ENCODE peak calls at places on chromosome 21, in six cellular contexts. W, M, T, D, I and C are unnamed samples.

GRCh38 chr21:44548381-44548780 is 2.9 kb downstream of the KRTAP10-2 start:
- DNase-seq in W (no peak), M (no peak), T (no peak), D (no peak), I (no peak), C (no peak)

GRCh38 chr21:36104306-36105300 is 30.3 kb upstream of the CBR3 start:
- DNase-seq in W (peak), M (no peak), T (peak), D (peak), I (peak), C (peak)

GRCh38 chr21:38260426-38260825 is 3.6 kb downstream of the KCNJ15 start:
- DNase-seq in W (no peak), M (no peak), T (no peak), D (no peak), I (no peak), C (no peak)

GRCh38 chr21:45012661-45013270 is 61.6 kb upstream of the ADARB1 start:
- DNase-seq in W (peak), M (no peak), T (no peak), D (peak), I (no peak), C (no peak)

GRCh38 chr21:39610705-39611104 is 2.0 kb upstream of the B3GALT5 start:
- DNase-seq in W (no peak), M (peak), T (peak), D (peak), I (no peak), C (no peak)

GRCh38 chr21:41895643-41896493 is 16.7 kb upstream of the PRDM15 start:
- DNase-seq in W (no peak), M (no peak), T (no peak), D (peak), I (no peak), C (no peak)

GRCh38 chr21:39837861-39838359 is 29.3 kb upstream of the PCP4 start:
- DNase-seq in W (no peak), M (no peak), T (peak), D (peak), I (no peak), C (no peak)

GRCh38 chr21:46180079-46180722 is 4.1 kb downstream of the SPATC1L start:
- DNase-seq in W (no peak), M (no peak), T (no peak), D (no peak), I (no peak), C (no peak)

GRCh38 chr21:28832013-28832714 is 160.5 kb downstream of the LTN1 start:
- DNase-seq in W (peak), M (peak), T (peak), D (peak), I (no peak), C (peak)

GRCh38 chr21:32611471-32611997 is 643 bp downstream of the CFAP298 start:
- DNase-seq in W (peak), M (peak), T (no peak), D (peak), I (no peak), C (peak)

GRCh38 chr21:45415188-45415942 is 10.4 kb downstream of the COL18A1 start:
- DNase-seq in W (no peak), M (no peak), T (no peak), D (no peak), I (no peak), C (no peak)

GRCh38 chr21:27674037-27674436 is 707.1 kb upstream of the ADAMTS5 start:
- DNase-seq in W (peak), M (no peak), T (peak), D (no peak), I (no peak), C (peak)

GRCh38 chr21:20971296-20971921 is 26.8 kb upstream of the NCAM2 start:
- DNase-seq in W (peak), M (peak), T (peak), D (peak), I (no peak), C (peak)

GRCh38 chr21:31878831-31879230 is 6.0 kb downstream of the HUNK start:
- DNase-seq in W (no peak), M (no peak), T (peak), D (no peak), I (no peak), C (no peak)

GRCh38 chr21:45355573-45355972 is 49.4 kb upstream of the COL18A1 start:
- DNase-seq in W (no peak), M (no peak), T (no peak), D (no peak), I (no peak), C (no peak)

GRCh38 chr21:26982767-26983166 is 15.9 kb upstream of the ADAMTS5 start:
- DNase-seq in W (peak), M (no peak), T (peak), D (no peak), I (peak), C (peak)

GRCh38 chr21:26127918-26128317 is 42.7 kb downstream of the APP start:
- DNase-seq in W (peak), M (no peak), T (peak), D (no peak), I (no peak), C (no peak)

GRCh38 chr21:45830221-45830640 is 151.3 kb upstream of the COL6A1 start:
- DNase-seq in W (no peak), M (no peak), T (no peak), D (peak), I (no peak), C (no peak)

GRCh38 chr21:41361786-41362604 is at the start of gene MX2:
- DNase-seq in W (no peak), M (no peak), T (no peak), D (peak), I (peak), C (peak)

GRCh38 chr21:27424601-27425000 is 457.7 kb upstream of the ADAMTS5 start:
- DNase-seq in W (peak), M (no peak), T (peak), D (no peak), I (no peak), C (peak)

GRCh38 chr21:41458121-41458520 is 32.1 kb downstream of the MX1 start:
- DNase-seq in W (no peak), M (no peak), T (no peak), D (no peak), I (no peak), C (no peak)

GRCh38 chr21:15224346-15225086 is 159.7 kb upstream of the NRIP1 start:
- DNase-seq in W (peak), M (no peak), T (peak), D (no peak), I (no peak), C (peak)

GRCh38 chr21:39014751-39015150 is 168.5 kb downstream of the PSMG1 start:
- DNase-seq in W (peak), M (no peak), T (peak), D (no peak), I (no peak), C (peak)

GRCh38 chr21:14943636-14944035 is 121.2 kb downstream of the NRIP1 start:
- DNase-seq in W (no peak), M (no peak), T (peak), D (peak), I (no peak), C (no peak)

GRCh38 chr21:42080788-42081083 is 9.6 kb downstream of the UMODL1 start:
- DNase-seq in W (peak), M (no peak), T (peak), D (peak), I (peak), C (peak)

GRCh38 chr21:35651166-35651565 is 409.2 kb downstream of the SETD4 start:
- DNase-seq in W (no peak), M (no peak), T (no peak), D (no peak), I (no peak), C (no peak)

GRCh38 chr21:18274370-18274769 is 29.7 kb downstream of the CHODL start:
- DNase-seq in W (no peak), M (no peak), T (no peak), D (no peak), I (no peak), C (no peak)

GRCh38 chr21:26124421-26124833 is 46.1 kb downstream of the APP start:
- DNase-seq in W (peak), M (no peak), T (peak), D (peak), I (no peak), C (peak)